ENCODE peak calls at places on chromosome X, in seven cellular contexts. Y is hepatocyte, M is HCT116, P is PC-3, J is OCI-LY7, B is GM23248, L is neural progenitor cell. S is an unnamed sample.

GRCh38 chrX:37076983-37077382 is 68.8 kb downstream of the FAM47C start:
- DNase-seq in P (no peak), L (no peak), B (no peak), Y (no peak), M (no peak), J (no peak), S (no peak)

GRCh38 chrX:115419094-115419493 is 129.6 kb downstream of the LUZP4 start:
- DNase-seq in L (no peak), Y (no peak), M (no peak), P (no peak), J (no peak), B (no peak), S (no peak)

GRCh38 chrX:1657367-1658082 is 42.7 kb downstream of the ASMT start:
- DNase-seq in Y (no peak), L (peak), M (no peak), J (peak), P (peak), B (peak), S (no peak)

GRCh38 chrX:39439910-39440733 is 638.9 kb downstream of the MID1IP1 start:
- DNase-seq in B (no peak), Y (no peak), P (no peak), J (no peak), L (no peak), M (no peak), S (no peak)

GRCh38 chrX:128754130-128754529 is 701.9 kb upstream of the ACTRT1 start:
- DNase-seq in M (no peak), J (no peak), L (no peak), P (no peak), Y (no peak), B (no peak), S (peak)

GRCh38 chrX:137031517-137032377 is 2.0 kb downstream of the GPR101 start:
- DNase-seq in L (peak), M (no peak), J (no peak), P (peak), Y (peak), B (peak), S (peak)

GRCh38 chrX:32852203-32852602 is 359.1 kb downstream of the DMD start:
- DNase-seq in M (no peak), L (no peak), Y (no peak), P (no peak), J (no peak), B (no peak), S (no peak)

GRCh38 chrX:139932901-139933796 is at the start of gene ATP11C:
- DNase-seq in P (peak), M (peak), L (peak), J (peak), B (peak), Y (peak), S (peak)

GRCh38 chrX:128975716-128976115 is 547.6 kb downstream of the SMARCA1 start:
- DNase-seq in J (peak), B (peak), L (peak), P (peak), Y (peak), M (no peak), S (peak)

GRCh38 chrX:19334945-19335626 is 8.6 kb upstream of the PDHA1 start:
- DNase-seq in M (peak), J (peak), Y (no peak), B (no peak), P (peak), L (peak), S (peak)

GRCh38 chrX:12984629-12985303 is 9.9 kb downstream of the TMSB4X start:
- DNase-seq in J (no peak), Y (peak), L (no peak), M (peak), B (peak), P (peak), S (no peak)

GRCh38 chrX:108091878-108092291 is 307 bp downstream of the ATG4A start:
- DNase-seq in L (no peak), B (peak), M (peak), Y (no peak), J (no peak), P (peak), S (no peak)

GRCh38 chrX:117840645-117841044 is 276.0 kb downstream of the KLHL13 start:
- DNase-seq in Y (no peak), M (no peak), L (no peak), B (no peak), P (no peak), J (no peak), S (no peak)

GRCh38 chrX:49257846-49258748 is 6.4 kb downstream of the FOXP3 start:
- DNase-seq in Y (no peak), J (no peak), P (no peak), B (no peak), L (no peak), M (no peak), S (no peak)

GRCh38 chrX:129875669-129876068 is 30.3 kb upstream of the UTP14A start:
- DNase-seq in L (no peak), Y (no peak), M (no peak), P (peak), B (peak), J (no peak), S (no peak)

GRCh38 chrX:16804923-16805464 is 18.7 kb downstream of the TXLNG start:
- DNase-seq in J (peak), Y (no peak), M (no peak), P (no peak), L (no peak), B (no peak), S (no peak)

GRCh38 chrX:24380273-24381036 is 20.0 kb downstream of the SUPT20HL1 start:
- DNase-seq in B (no peak), L (no peak), Y (no peak), P (no peak), J (no peak), M (no peak), S (no peak)

GRCh38 chrX:7334253-7334935 is 186.4 kb upstream of the PUDP start:
- DNase-seq in B (peak), P (peak), Y (no peak), M (no peak), J (no peak), L (no peak), S (no peak)

GRCh38 chrX:46759645-46759974 is 692 bp upstream of the SLC9A7 start:
- DNase-seq in L (peak), Y (no peak), P (peak), B (peak), J (no peak), M (no peak), S (peak)

GRCh38 chrX:46185923-46186810 is 359.1 kb downstream of the ZNF674 start:
- DNase-seq in B (no peak), Y (no peak), P (peak), M (no peak), J (no peak), L (no peak), S (no peak)

GRCh38 chrX:65587616-65588526 is 53.3 kb upstream of the LAS1L start:
- DNase-seq in Y (peak), J (no peak), M (no peak), P (peak), B (peak), L (no peak), S (no peak)

GRCh38 chrX:68936186-68936585 is 107.4 kb downstream of the EFNB1 start:
- DNase-seq in B (no peak), M (no peak), L (no peak), P (no peak), J (no peak), Y (no peak), S (no peak)
- H3K27ac ChIP-seq in B (peak), M (no peak), L (no peak), P (no peak), J (no peak), Y (no peak), S (no peak)

GRCh38 chrX:145818522-145819075 is 970 bp downstream of the SLITRK2 start:
- DNase-seq in J (no peak), Y (no peak), L (peak), P (no peak), M (no peak), B (no peak), S (no peak)
- H3K4me3 ChIP-seq in J (no peak), Y (peak), L (peak), P (no peak), M (no peak), B (no peak), S (peak)

GRCh38 chrX:121854614-121854911 is 807.2 kb downstream of the GLUD2 start:
- DNase-seq in Y (no peak), P (no peak), B (no peak), J (no peak), L (no peak), M (no peak), S (no peak)
- TF ChIP-seq EZH2phosphoT487 in Y (no peak), P (no peak), B (no peak), J (no peak), L (no peak), M (no peak), S (no peak)

GRCh38 chrX:102832661-102833060 is 104.4 kb upstream of the RAB40AL start:
- DNase-seq in J (no peak), P (peak), M (no peak), Y (peak), B (peak), L (peak), S (peak)

GRCh38 chrX:102837843-102838242 is 99.2 kb upstream of the RAB40AL start:
- DNase-seq in P (no peak), M (no peak), J (no peak), Y (no peak), B (peak), L (no peak), S (no peak)

GRCh38 chrX:102835504-102836146 is 101.4 kb upstream of the RAB40AL start:
- DNase-seq in M (no peak), J (peak), Y (peak), L (peak), B (peak), P (peak), S (peak)

DNA sequence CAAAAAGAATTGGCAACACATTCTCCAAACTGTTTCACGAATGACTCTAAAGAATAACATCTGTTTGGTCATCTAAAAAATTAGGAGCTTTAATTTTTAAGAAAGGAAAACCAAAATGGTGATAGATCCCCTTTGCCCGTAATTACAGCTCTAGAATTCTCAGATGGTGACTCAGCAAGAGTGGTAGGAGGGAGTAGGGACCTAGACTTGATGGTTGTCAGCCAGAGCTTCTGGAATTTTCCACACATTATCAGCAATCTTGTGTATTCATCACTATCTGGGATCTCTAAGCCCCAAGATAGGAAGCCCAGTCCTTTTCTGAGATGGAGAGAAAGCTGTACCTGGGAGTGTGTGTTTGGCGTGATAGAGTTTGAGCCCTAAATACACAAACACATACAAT is 103.9 kb upstream of the RAB40AL start:
- DNase-seq in L (no peak), M (no peak), B (peak), Y (no peak), P (peak), J (no peak), S (peak)
- H3K27ac ChIP-seq in L (no peak), M (no peak), B (peak), Y (no peak), P (peak), J (no peak), S (no peak)